ENCODE peak calls at places on chromosomes 13 and 19, in six cellular contexts. D, I, T, K, B and C are unnamed samples. For H3K9me3, the result is how much of the 10 kb centered on the place peaks cover.

GRCh38 chr19:46637224-46637623 is 1.2 kb upstream of the GNG8 start:
- DNase-seq in D (no peak), I (no peak), T (no peak), K (no peak), B (no peak), C (no peak)

GRCh38 chr13:20407759-20408158 is 117.9 kb downstream of the CRYL1 start:
- DNase-seq in D (no peak), I (no peak), T (no peak), K (no peak), B (no peak), C (no peak)

GRCh38 chr19:47124937-47125668 is 5.5 kb upstream of the SAE1 start:
- DNase-seq in D (no peak), I (no peak), T (peak), K (peak), B (no peak), C (no peak)

GRCh38 chr13:109010912-109011311 is 381.5 kb downstream of the MYO16 start:
- DNase-seq in D (no peak), I (no peak), T (no peak), K (no peak), B (no peak), C (no peak)

GRCh38 chr13:99270503-99270902 is 12.3 kb upstream of the GPR18 start:
- DNase-seq in D (no peak), I (no peak), T (no peak), K (no peak), B (no peak), C (no peak)

GRCh38 chr13:48230541-48230940 is 2.5 kb upstream of the ITM2B start:
- DNase-seq in D (no peak), I (no peak), T (no peak), K (no peak), B (no peak), C (no peak)

GRCh38 chr19:38268539-38268938 is 4.2 kb downstream of the SPINT2 start:
- DNase-seq in D (no peak), I (no peak), T (no peak), K (peak), B (no peak), C (no peak)

GRCh38 chr13:30143671-30144400 is 163.5 kb downstream of the KATNAL1 start:
- DNase-seq in D (no peak), I (no peak), T (peak), K (peak), B (no peak), C (no peak)

GRCh38 chr19:8528500-8528899 is 14.5 kb upstream of the ZNF414 start:
- DNase-seq in D (no peak), I (no peak), T (peak), K (no peak), B (no peak), C (no peak)

GRCh38 chr13:50676602-50677001 is 166.9 kb downstream of the DLEU7 start:
- DNase-seq in D (no peak), I (no peak), T (peak), K (peak), B (no peak), C (no peak)

GRCh38 chr13:78022164-78022877 is 103.7 kb upstream of the EDNRB start:
- DNase-seq in D (peak), I (no peak), T (peak), K (no peak), B (no peak), C (no peak)

GRCh38 chr13:105513448-105513847 is 1022.0 kb downstream of the EFNB2 start:
- DNase-seq in D (no peak), I (no peak), T (no peak), K (no peak), B (no peak), C (no peak)

GRCh38 chr13:49499889-49500660 is 4.3 kb downstream of the PHF11 start:
- DNase-seq in D (peak), I (no peak), T (peak), K (no peak), B (no peak), C (no peak)

DNA sequence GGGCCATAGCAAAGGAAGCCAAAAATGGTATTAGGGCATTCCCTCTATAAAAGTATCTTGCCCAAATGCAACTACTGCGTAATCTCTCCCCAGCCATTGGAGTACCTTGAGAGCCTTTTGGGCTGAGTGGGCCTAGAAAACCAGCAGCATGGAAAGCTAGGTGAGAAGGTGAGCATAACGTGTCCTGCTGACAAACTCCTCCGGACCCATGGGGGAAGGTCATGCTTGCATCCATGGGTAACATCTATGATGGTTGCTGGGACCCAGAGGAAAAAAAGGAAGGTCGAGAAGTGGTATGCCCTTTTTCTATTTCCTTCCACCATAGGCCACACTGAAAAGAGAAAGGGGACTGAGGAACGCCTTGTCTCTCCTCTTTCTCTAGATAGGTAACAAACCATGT is 57.4 kb downstream of the ZNF728 start:
- DNase-seq in D (no peak), I (no peak), T (peak), K (no peak), B (no peak), C (no peak)
- H3K9me3 ChIP-seq in D (under half), I (half or more), T (under half), K (under half), B (under half), C (under half)

GRCh38 chr19:53177986-53178385 is 15.2 kb downstream of the ZNF665 start:
- DNase-seq in D (no peak), I (no peak), T (no peak), K (no peak), B (no peak), C (no peak)

GRCh38 chr19:53172892-53173291 is 14.0 kb upstream of the ZNF347 start:
- DNase-seq in D (no peak), I (no peak), T (peak), K (no peak), B (no peak), C (no peak)
- H3K9me3 ChIP-seq in D (under half), I (under half), T (under half), K (under half), B (under half), C (under half)

GRCh38 chr19:22605275-22606211 is 28.6 kb upstream of the ZNF492 start:
- DNase-seq in D (no peak), I (no peak), T (no peak), K (no peak), B (no peak), C (no peak)
- H3K9me3 ChIP-seq in D (half or more), I (under half), T (under half), K (under half), B (under half), C (under half)

GRCh38 chr19:34759218-34759917 is 13.6 kb downstream of the ZNF599 start:
- DNase-seq in D (no peak), I (no peak), T (no peak), K (no peak), B (no peak), C (no peak)
- H3K9me3 ChIP-seq in D (under half), I (half or more), T (under half), K (half or more), B (half or more), C (under half)

GRCh38 chr19:9667898-9668297 is 7.0 kb downstream of the ZNF562 start:
- DNase-seq in D (no peak), I (no peak), T (no peak), K (no peak), B (no peak), C (no peak)
- H3K9me3 ChIP-seq in D (under half), I (half or more), T (under half), K (under half), B (under half), C (under half)